ENCODE peak calls at places on chromosomes 11 and 22, in seven cellular contexts. J is globus pallidus; Z is mesendoderm; C is AG04450; P is brain microvascular endothelial cell; S is CD4-positive, CD25-positive, alpha-beta regulatory T cell; F is ELR. I is an unnamed sample.

GRCh38 chr11:131749100-131749499 is 378.7 kb downstream of the NTM start:
- DNase-seq in P (peak), F (peak), J (no peak), Z (no peak), C (no peak), S (no peak), I (no peak)

GRCh38 chr22:45400046-45400445 is 13.4 kb downstream of the SMC1B start:
- DNase-seq in S (no peak), P (no peak), C (no peak), J (no peak), F (no peak), Z (no peak), I (no peak)

GRCh38 chr11:99154277-99154676 is 133.5 kb downstream of the CNTN5 start:
- DNase-seq in J (no peak), Z (no peak), P (no peak), F (no peak), S (no peak), C (no peak), I (no peak)

GRCh38 chr22:23527971-23528740 is 51.9 kb downstream of the IGLL1 start:
- DNase-seq in S (no peak), J (peak), F (no peak), C (no peak), P (no peak), Z (no peak), I (no peak)

GRCh38 chr22:25488244-25489020 is 76.0 kb upstream of the GRK3 start:
- DNase-seq in J (no peak), P (peak), F (peak), Z (no peak), S (no peak), C (no peak), I (no peak)

GRCh38 chr11:976431-977160 is 50.9 kb downstream of the AP2A2 start:
- DNase-seq in P (no peak), C (no peak), J (peak), S (no peak), Z (no peak), F (no peak), I (no peak)

GRCh38 chr11:130409618-130410388 is 18.6 kb downstream of the ADAMTS8 start:
- DNase-seq in J (no peak), F (no peak), Z (no peak), S (no peak), P (no peak), C (no peak), I (no peak)

GRCh38 chr22:36220457-36220921 is 18.8 kb downstream of the APOL2 start:
- DNase-seq in S (no peak), J (no peak), C (no peak), Z (peak), F (peak), P (peak), I (no peak)

GRCh38 chr11:9616858-9617257 is 43.4 kb downstream of the WEE1 start:
- DNase-seq in Z (no peak), F (peak), J (no peak), P (no peak), C (no peak), S (no peak), I (no peak)

GRCh38 chr11:105177658-105178057 is 38.1 kb upstream of the CARD18 start:
- DNase-seq in F (peak), C (peak), J (no peak), S (no peak), Z (peak), P (peak), I (no peak)

GRCh38 chr22:46758867-46759290 is 3.6 kb upstream of the TBC1D22A start:
- DNase-seq in Z (peak), F (peak), S (peak), C (peak), J (peak), P (peak), I (peak)

GRCh38 chr11:120718171-120718570 is 206.6 kb downstream of the GRIK4 start:
- DNase-seq in C (no peak), S (no peak), Z (peak), F (no peak), P (no peak), J (no peak), I (no peak)

GRCh38 chr11:72072348-72072747 is 8.0 kb downstream of the NUMA1 start:
- DNase-seq in F (peak), P (peak), C (peak), Z (peak), S (no peak), J (no peak), I (no peak)

GRCh38 chr11:26626346-26626745 is 54.3 kb upstream of the MUC15 start:
- DNase-seq in P (peak), C (no peak), F (no peak), S (no peak), J (no peak), Z (no peak), I (no peak)

GRCh38 chr11:83801799-83802198 is 515.6 kb upstream of the CCDC90B start:
- DNase-seq in C (no peak), F (peak), J (no peak), Z (peak), S (no peak), P (no peak), I (no peak)

I was measured in NCI-H1930.